ENCODE peak calls at places on chromosomes 13 and 19, in seven cellular contexts. O is neural progenitor cell, M is left lung, W is breast epithelium, T is mammary epithelial cell, C is Panc1, U is ascending aorta. F is an unnamed sample. For H3K4me1, the result is how much of the 10 kb centered on the place peaks cover.

GRCh38 chr19:31125071-31125470 is 224.2 kb downstream of the TSHZ3 start:
- DNase-seq in O (no peak), M (no peak), W (no peak), T (no peak), C (no peak), U (peak), F (no peak)

GRCh38 chr19:4713384-4713951 is 10.2 kb downstream of the DPP9 start:
- DNase-seq in O (no peak), M (no peak), W (peak), T (peak), C (peak), U (peak), F (peak)

GRCh38 chr19:42096255-42096837 is 20.4 kb downstream of the ZNF574 start:
- DNase-seq in O (peak), M (no peak), W (no peak), T (no peak), C (no peak), U (no peak), F (no peak)

GRCh38 chr19:34314437-34315313 is 50.3 kb upstream of the GPI start:
- DNase-seq in O (no peak), M (no peak), W (no peak), T (no peak), C (no peak), U (no peak), F (no peak)

GRCh38 chr19:7492142-7493055 is 3.6 kb upstream of the PEX11G start:
- DNase-seq in O (no peak), M (no peak), W (no peak), T (peak), C (no peak), U (no peak), F (no peak)

GRCh38 chr13:50898338-50898737 is 11.3 kb upstream of the RNASEH2B start:
- DNase-seq in O (no peak), M (no peak), W (no peak), T (no peak), C (no peak), U (no peak), F (no peak)

GRCh38 chr19:12757544-12758274 is 6.1 kb downstream of the BEST2 start:
- DNase-seq in O (peak), M (peak), W (no peak), T (peak), C (no peak), U (peak), F (no peak)

GRCh38 chr13:100506154-100506553 is 82.4 kb downstream of the GGACT start:
- DNase-seq in O (no peak), M (no peak), W (no peak), T (no peak), C (no peak), U (no peak), F (no peak)

GRCh38 chr19:48715681-48716171 is 3.8 kb downstream of the MAMSTR start:
- DNase-seq in O (no peak), M (no peak), W (no peak), T (no peak), C (no peak), U (no peak), F (no peak)

GRCh38 chr13:39536906-39537305 is 66.1 kb downstream of the LHFPL6 start:
- DNase-seq in O (peak), M (no peak), W (no peak), T (no peak), C (no peak), U (no peak), F (no peak)

GRCh38 chr19:14561832-14562351 is 10.0 kb downstream of the NDUFB7 start:
- DNase-seq in O (no peak), M (no peak), W (peak), T (peak), C (no peak), U (peak), F (no peak)

GRCh38 chr19:18473003-18473705 is 35.2 kb upstream of the ISYNA1 start:
- DNase-seq in O (no peak), M (peak), W (no peak), T (no peak), C (no peak), U (no peak), F (no peak)

GRCh38 chr13:81540777-81541176 is 1199.9 kb upstream of the SPRY2 start:
- DNase-seq in O (peak), M (no peak), W (no peak), T (no peak), C (no peak), U (no peak), F (no peak)

GRCh38 chr13:101013245-101013644 is 338.6 kb upstream of the TMTC4 start:
- DNase-seq in O (no peak), M (no peak), W (no peak), T (peak), C (no peak), U (no peak), F (no peak)

GRCh38 chr19:41431426-41432386 is 4.5 kb upstream of the B3GNT8 start:
- DNase-seq in O (no peak), M (peak), W (no peak), T (peak), C (no peak), U (no peak), F (no peak)

GRCh38 chr19:38736036-38736412 is 8.2 kb downstream of the CAPN12 start:
- DNase-seq in O (peak), M (no peak), W (peak), T (no peak), C (no peak), U (no peak), F (no peak)

GRCh38 chr13:111384441-111385181 is 64.2 kb downstream of the TEX29 start:
- DNase-seq in O (no peak), M (no peak), W (no peak), T (no peak), C (no peak), U (peak), F (no peak)

GRCh38 chr13:52378312-52378711 is 27.7 kb downstream of the THSD1 start:
- DNase-seq in O (no peak), M (no peak), W (no peak), T (no peak), C (no peak), U (no peak), F (no peak)

GRCh38 chr13:30577381-30577780 is 40.3 kb upstream of the USPL1 start:
- DNase-seq in O (no peak), M (no peak), W (no peak), T (peak), C (no peak), U (no peak), F (no peak)

GRCh38 chr13:52371736-52372247 is 34.2 kb downstream of the THSD1 start:
- DNase-seq in O (peak), M (no peak), W (no peak), T (peak), C (no peak), U (no peak), F (no peak)

GRCh38 chr19:29837448-29837961 is 25.7 kb downstream of the CCNE1 start:
- DNase-seq in O (no peak), M (no peak), W (no peak), T (no peak), C (no peak), U (no peak), F (no peak)

GRCh38 chr13:114124921-114125320 is 7.5 kb downstream of the RASA3 start:
- DNase-seq in O (no peak), M (no peak), W (no peak), T (peak), C (no peak), U (peak), F (no peak)

GRCh38 chr19:2461751-2462634 is 5.2 kb upstream of the LMNB2 start:
- DNase-seq in O (peak), M (peak), W (no peak), T (peak), C (no peak), U (no peak), F (no peak)

GRCh38 chr19:15429825-15430467 is 11.2 kb upstream of the AKAP8L start:
- DNase-seq in O (no peak), M (no peak), W (no peak), T (no peak), C (no peak), U (no peak), F (no peak)

GRCh38 chr19:51116736-51117135 is 8.0 kb upstream of the SIGLEC9 start:
- DNase-seq in O (no peak), M (no peak), W (no peak), T (no peak), C (no peak), U (no peak), F (no peak)

GRCh38 chr13:51663980-51664957 is 80.0 kb downstream of the WDFY2 start:
- DNase-seq in O (no peak), M (no peak), W (no peak), T (peak), C (no peak), U (no peak), F (no peak)

GRCh38 chr13:51644649-51645048 is 60.4 kb downstream of the WDFY2 start:
- DNase-seq in O (no peak), M (no peak), W (no peak), T (peak), C (no peak), U (no peak), F (no peak)

GRCh38 chr19:52369463-52370340 is at the start of gene ZNF880:
- DNase-seq in O (peak), M (peak), W (peak), T (peak), C (peak), U (peak), F (peak)

GRCh38 chr19:52735734-52736133 is 890 bp upstream of the ZNF611 start:
- DNase-seq in O (peak), M (peak), W (peak), T (peak), C (no peak), U (peak), F (no peak)

GRCh38 chr19:9644472-9644871 is 23.4 kb upstream of the ZNF561 start:
- DNase-seq in O (no peak), M (no peak), W (no peak), T (no peak), C (no peak), U (no peak), F (no peak)

DNA sequence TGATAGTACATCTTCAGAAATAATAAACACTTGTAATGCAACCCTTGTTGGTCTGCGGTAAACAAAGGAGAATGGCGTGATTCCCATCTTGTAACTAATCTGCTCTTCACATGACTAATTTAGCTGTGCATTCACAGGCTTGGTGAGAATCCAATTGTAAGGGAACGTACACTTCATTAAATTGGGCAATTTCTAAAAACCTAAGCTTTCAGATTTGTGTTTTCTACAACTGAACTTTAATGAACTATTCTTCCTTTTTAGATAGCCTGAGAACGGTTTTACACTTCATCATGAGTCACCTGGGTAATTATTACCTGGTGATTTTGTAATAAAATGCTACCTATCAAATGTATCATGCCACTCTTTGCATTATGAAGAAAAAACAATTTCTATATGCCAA is 306.9 kb downstream of the KLF5 start:
- DNase-seq in O (no peak), M (no peak), W (no peak), T (peak), C (no peak), U (no peak), F (no peak)
- H3K4me1 ChIP-seq in O (under half), M (under half), W (under half), T (under half), C (under half), U (under half), F (under half)

GRCh38 chr19:6064703-6065073 is 45.6 kb downstream of the RFX2 start:
- DNase-seq in O (no peak), M (no peak), W (no peak), T (no peak), C (no peak), U (no peak), F (no peak)

GRCh38 chr19:6062961-6063575 is 47.2 kb downstream of the RFX2 start:
- DNase-seq in O (no peak), M (peak), W (no peak), T (no peak), C (no peak), U (peak), F (no peak)

GRCh38 chr19:6062274-6062673 is 48.0 kb downstream of the RFX2 start:
- DNase-seq in O (no peak), M (peak), W (peak), T (no peak), C (no peak), U (peak), F (no peak)

GRCh38 chr19:6064016-6064702 is 46.1 kb downstream of the RFX2 start:
- DNase-seq in O (no peak), M (no peak), W (no peak), T (peak), C (no peak), U (peak), F (no peak)

GRCh38 chr19:6063576-6063961 is 46.7 kb downstream of the RFX2 start:
- DNase-seq in O (no peak), M (peak), W (no peak), T (no peak), C (no peak), U (peak), F (no peak)
- H3K4me1 ChIP-seq in O (under half), M (half or more), W (under half), T (half or more), C (under half), U (under half), F (half or more)

DNA sequence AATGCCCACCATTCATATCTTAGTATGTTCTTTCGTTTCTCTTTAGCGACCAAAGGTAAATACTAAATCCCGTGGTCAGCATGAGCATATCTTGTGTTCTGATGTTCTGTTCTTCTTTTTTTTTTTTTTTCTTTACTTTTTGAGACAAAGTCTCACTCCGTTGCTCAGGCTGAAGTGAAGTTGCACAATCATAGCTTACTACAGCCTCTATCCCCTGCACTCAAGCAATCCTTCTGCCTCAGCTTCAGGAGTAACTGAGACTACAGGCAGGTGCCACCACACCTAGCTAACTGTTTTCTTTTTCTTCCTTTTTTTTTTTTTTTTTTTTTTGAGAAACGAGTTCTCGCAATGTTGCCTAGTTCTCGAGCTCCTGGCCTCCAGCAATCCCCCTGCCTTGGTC is 60.9 kb upstream of the ATP12A start:
- DNase-seq in O (no peak), M (no peak), W (no peak), T (no peak), C (no peak), U (no peak), F (peak)
- H3K4me1 ChIP-seq in O (under half), M (under half), W (under half), T (under half), C (under half), U (under half), F (under half)

GRCh38 chr13:40963927-40964326 is 55.2 kb downstream of the ELF1 start:
- DNase-seq in O (no peak), M (no peak), W (no peak), T (peak), C (no peak), U (no peak), F (no peak)

GRCh38 chr13:40958655-40959054 is 60.5 kb downstream of the ELF1 start:
- DNase-seq in O (no peak), M (no peak), W (no peak), T (no peak), C (no peak), U (no peak), F (no peak)

GRCh38 chr13:40961224-40961623 is 57.9 kb downstream of the ELF1 start:
- DNase-seq in O (no peak), M (no peak), W (no peak), T (no peak), C (no peak), U (no peak), F (no peak)

GRCh38 chr13:40961826-40962225 is 57.3 kb downstream of the ELF1 start:
- DNase-seq in O (no peak), M (no peak), W (no peak), T (no peak), C (no peak), U (no peak), F (no peak)

DNA sequence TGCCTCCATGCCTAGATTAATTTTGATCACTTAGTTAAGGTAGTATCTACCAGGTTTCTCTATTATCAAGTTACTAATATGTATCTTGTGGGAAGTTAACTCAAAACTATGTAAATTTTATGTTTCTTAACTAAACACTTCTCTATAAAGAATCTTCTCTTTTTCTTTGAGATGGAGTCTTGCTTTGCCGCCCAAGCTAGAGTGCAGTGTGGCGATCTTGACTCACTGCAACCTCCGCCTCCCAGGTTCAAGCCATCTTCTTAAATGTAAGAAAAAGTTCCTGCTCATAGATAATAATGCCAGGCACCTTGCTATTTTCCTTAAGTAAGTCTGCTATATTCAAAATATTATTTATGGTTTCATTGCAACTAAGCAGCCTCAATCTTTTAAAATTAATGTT is 58.4 kb downstream of the ELF1 start:
- DNase-seq in O (no peak), M (no peak), W (no peak), T (no peak), C (no peak), U (no peak), F (no peak)
- H3K4me1 ChIP-seq in O (under half), M (half or more), W (under half), T (under half), C (under half), U (under half), F (under half)

DNA sequence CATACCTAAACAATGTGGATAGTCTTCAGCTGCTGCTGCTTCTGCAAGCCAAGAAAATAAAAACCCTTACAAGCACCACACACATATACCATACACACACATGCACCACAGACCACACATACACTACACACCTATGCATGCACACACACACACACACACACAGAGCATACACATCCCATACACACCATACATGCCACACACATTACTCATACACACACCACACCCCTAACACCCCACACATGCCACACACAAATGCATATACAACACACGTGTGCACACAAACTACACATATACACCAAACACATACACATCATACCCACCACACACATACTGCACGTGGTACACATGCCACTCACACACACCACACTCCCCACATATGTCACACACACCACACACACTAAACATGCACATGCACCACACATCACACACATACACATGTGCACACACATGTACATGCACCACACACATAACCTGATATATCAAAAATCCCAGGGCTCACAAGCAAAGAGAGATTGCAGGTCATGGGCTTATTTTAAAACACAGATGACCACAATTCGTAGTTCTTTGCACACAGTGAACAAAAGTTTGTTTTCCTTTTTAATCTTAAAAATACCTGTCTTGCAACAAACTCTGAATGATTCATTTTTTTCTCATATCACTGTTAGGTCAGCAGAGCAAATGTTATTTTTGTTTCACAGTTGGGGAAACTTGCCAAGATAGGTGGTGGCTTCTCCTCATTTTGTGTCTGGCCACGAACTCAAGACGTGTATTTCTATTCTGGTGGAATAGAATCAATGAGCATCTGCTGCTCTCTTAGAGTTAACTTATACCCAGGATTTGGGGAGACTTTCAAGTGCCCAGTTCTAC is 456.6 kb downstream of the FGF9 start:
- DNase-seq in O (no peak), M (no peak), W (no peak), T (no peak), C (no peak), U (no peak), F (peak)
- H3K4me1 ChIP-seq in O (under half), M (under half), W (under half), T (under half), C (under half), U (under half), F (under half)

GRCh38 chr13:108266316-108266936 is 3.1 kb upstream of the TNFSF13B start:
- DNase-seq in O (no peak), M (peak), W (no peak), T (no peak), C (no peak), U (no peak), F (no peak)

GRCh38 chr13:108269601-108270328 is at the start of gene TNFSF13B:
- DNase-seq in O (peak), M (peak), W (no peak), T (peak), C (no peak), U (no peak), F (no peak)

GRCh38 chr13:108268713-108269112 is 805 bp upstream of the TNFSF13B start:
- DNase-seq in O (no peak), M (no peak), W (no peak), T (no peak), C (no peak), U (no peak), F (no peak)

GRCh38 chr13:108270442-108270841 is 924 bp downstream of the TNFSF13B start:
- DNase-seq in O (no peak), M (no peak), W (no peak), T (no peak), C (no peak), U (no peak), F (no peak)

GRCh38 chr13:108267338-108267737 is 2.2 kb upstream of the TNFSF13B start:
- DNase-seq in O (no peak), M (no peak), W (no peak), T (no peak), C (no peak), U (no peak), F (no peak)
- H3K4me1 ChIP-seq in O (under half), M (under half), W (under half), T (under half), C (under half), U (under half), F (under half)

GRCh38 chr13:27259831-27260230 is 8.5 kb downstream of the RPL21 start:
- DNase-seq in O (no peak), M (no peak), W (no peak), T (no peak), C (no peak), U (no peak), F (no peak)

GRCh38 chr13:27258637-27259377 is 7.4 kb downstream of the RPL21 start:
- DNase-seq in O (no peak), M (no peak), W (no peak), T (no peak), C (no peak), U (no peak), F (no peak)

GRCh38 chr13:27263438-27263837 is 7.2 kb upstream of the RASL11A start:
- DNase-seq in O (no peak), M (no peak), W (no peak), T (no peak), C (no peak), U (no peak), F (no peak)

GRCh38 chr13:27262546-27262945 is 8.1 kb upstream of the RASL11A start:
- DNase-seq in O (no peak), M (no peak), W (no peak), T (no peak), C (no peak), U (no peak), F (no peak)

GRCh38 chr13:27261376-27261775 is 9.3 kb upstream of the RASL11A start:
- DNase-seq in O (no peak), M (no peak), W (no peak), T (no peak), C (no peak), U (no peak), F (no peak)
- H3K4me1 ChIP-seq in O (under half), M (under half), W (under half), T (under half), C (half or more), U (under half), F (under half)

F was measured in esophagus muscularis mucosa.